ENCODE peak calls at places on chromosome 20, in six cellular contexts. A is testis, X is substantia nigra, V is left ventricle myocardium inferior, S is endothelial cell, H is KG1. F is an unnamed sample.

GRCh38 chr20:58130574-58130973 is 97.9 kb downstream of the ANKRD60 start:
- DNase-seq in H (no peak), V (no peak), S (no peak), A (no peak), X (no peak), F (no peak)

GRCh38 chr20:64108731-64109389 is 1.5 kb upstream of the NPBWR2 start:
- DNase-seq in V (peak), X (no peak), H (no peak), A (no peak), S (no peak), F (no peak)

GRCh38 chr20:32678948-32679347 is 5.2 kb upstream of the C20orf203 start:
- DNase-seq in X (peak), V (peak), A (no peak), S (no peak), H (no peak), F (no peak)

GRCh38 chr20:37346526-37347346 is 796 bp downstream of the SRC start:
- DNase-seq in S (no peak), X (no peak), A (no peak), V (no peak), H (no peak), F (no peak)

GRCh38 chr20:5786930-5787826 is 37.0 kb downstream of the SHLD1 start:
- DNase-seq in S (no peak), A (peak), V (no peak), X (no peak), H (no peak), F (no peak)

GRCh38 chr20:45090481-45090880 is 10.4 kb downstream of the KCNS1 start:
- DNase-seq in H (no peak), V (no peak), X (no peak), S (no peak), A (no peak), F (no peak)

GRCh38 chr20:20604357-20604756 is 108.1 kb downstream of the RALGAPA2 start:
- DNase-seq in X (no peak), V (no peak), A (no peak), H (no peak), S (no peak), F (no peak)

GRCh38 chr20:49701313-49701731 is 12.4 kb downstream of the B4GALT5 start:
- DNase-seq in X (no peak), H (no peak), S (no peak), V (no peak), A (peak), F (peak)

GRCh38 chr20:60820918-60821317 is 431.1 kb upstream of the CDH4 start:
- DNase-seq in X (no peak), H (no peak), A (no peak), S (no peak), V (no peak), F (no peak)

GRCh38 chr20:45972500-45973183 is 639 bp upstream of the ZNF335 start:
- DNase-seq in A (no peak), V (no peak), X (no peak), H (no peak), S (no peak), F (no peak)

GRCh38 chr20:38842017-38842416 is 36.5 kb downstream of the PPP1R16B start:
- DNase-seq in S (no peak), H (no peak), A (no peak), X (no peak), V (no peak), F (no peak)

GRCh38 chr20:51335329-51335841 is 207.1 kb downstream of the NFATC2 start:
- DNase-seq in H (no peak), A (no peak), S (no peak), V (no peak), X (no peak), F (no peak)

GRCh38 chr20:44703956-44704488 is 11.1 kb upstream of the CCN5 start:
- DNase-seq in A (no peak), X (no peak), H (no peak), V (no peak), S (no peak), F (no peak)

GRCh38 chr20:20076297-20077065 is 24.1 kb downstream of the CFAP61 start:
- DNase-seq in H (no peak), X (peak), V (no peak), S (no peak), A (no peak), F (no peak)

GRCh38 chr20:53937330-53937729 is 133.1 kb downstream of the BCAS1 start:
- DNase-seq in S (no peak), A (no peak), H (no peak), V (no peak), X (no peak), F (no peak)

GRCh38 chr20:56433221-56433879 is 21.3 kb downstream of the CASS4 start:
- DNase-seq in V (no peak), X (no peak), S (no peak), H (no peak), A (no peak), F (no peak)

GRCh38 chr20:3681931-3682820 is at the start of gene ADAM33:
- DNase-seq in X (no peak), V (peak), H (no peak), A (peak), S (peak), F (no peak)

GRCh38 chr20:8187740-8188139 is 55.7 kb downstream of the PLCB1 start:
- DNase-seq in A (no peak), H (no peak), V (no peak), S (no peak), X (no peak), F (no peak)

GRCh38 chr20:62606551-62607201 is 35.6 kb upstream of the SLCO4A1 start:
- DNase-seq in A (peak), H (no peak), S (no peak), X (no peak), V (peak), F (peak)

GRCh38 chr20:35055445-35056276 is 36.9 kb downstream of the TRPC4AP start:
- DNase-seq in X (no peak), A (no peak), S (no peak), H (no peak), V (no peak), F (no peak)

GRCh38 chr20:52105045-52105572 is 86.5 kb downstream of the ZFP64 start:
- DNase-seq in H (no peak), A (peak), V (no peak), X (no peak), S (peak), F (no peak)

GRCh38 chr20:17421493-17421892 is 109.7 kb downstream of the BFSP1 start:
- DNase-seq in V (no peak), S (no peak), A (no peak), X (no peak), H (no peak), F (no peak)

GRCh38 chr20:1803216-1804128 is 91.7 kb upstream of the SIRPA start:
- DNase-seq in X (peak), H (peak), A (peak), S (peak), V (peak), F (peak)

GRCh38 chr20:63847374-63848002 is 13.8 kb upstream of the ABHD16B start:
- DNase-seq in V (no peak), S (peak), A (no peak), X (no peak), H (no peak), F (peak)

GRCh38 chr20:2165871-2166270 is 64.2 kb downstream of the STK35 start:
- DNase-seq in S (no peak), X (no peak), H (no peak), A (no peak), V (no peak), F (no peak)

GRCh38 chr20:41340327-41341055 is at the start of gene LPIN3:
- DNase-seq in X (peak), A (peak), S (peak), H (no peak), V (peak), F (no peak)

GRCh38 chr20:50815162-50815989 is 20.5 kb downstream of the BCAS4 start:
- DNase-seq in S (no peak), A (no peak), V (no peak), H (no peak), X (no peak), F (no peak)

GRCh38 chr20:6040540-6040939 is 13.3 kb downstream of the LRRN4 start:
- DNase-seq in X (no peak), V (no peak), H (no peak), S (no peak), A (no peak), F (no peak)

GRCh38 chr20:32325706-32326506 is 32.2 kb upstream of the ASXL1 start:
- DNase-seq in H (no peak), S (no peak), V (no peak), A (no peak), X (no peak), F (no peak)

GRCh38 chr20:62977613-62978558 is 25.4 kb downstream of the SLC17A9 start:
- DNase-seq in H (no peak), V (no peak), S (no peak), X (no peak), A (no peak), F (no peak)

GRCh38 chr20:2593756-2594155 is 57.4 kb downstream of the TMC2 start:
- DNase-seq in X (no peak), V (no peak), S (no peak), A (no peak), H (no peak), F (no peak)

GRCh38 chr20:49916146-49917002 is 1.0 kb upstream of the SPATA2 start:
- DNase-seq in X (no peak), S (no peak), H (no peak), V (no peak), A (no peak), F (no peak)

GRCh38 chr20:62838511-62838910 is 21.7 kb downstream of the COL9A3 start:
- DNase-seq in H (no peak), X (no peak), S (no peak), V (no peak), A (no peak), F (peak)

GRCh38 chr20:49422176-49422575 is 60.3 kb downstream of the KCNB1 start:
- DNase-seq in X (no peak), V (no peak), H (no peak), S (no peak), A (no peak), F (no peak)

GRCh38 chr20:34753706-34754461 is 49.7 kb downstream of the TP53INP2 start:
- DNase-seq in H (no peak), S (no peak), X (no peak), V (no peak), A (no peak), F (no peak)

GRCh38 chr20:13863244-13863643 is 78.4 kb downstream of the NDUFAF5 start:
- DNase-seq in H (no peak), S (no peak), V (no peak), X (no peak), A (no peak), F (no peak)

GRCh38 chr20:35263609-35264223 is 14.2 kb downstream of the MMP24OS start:
- DNase-seq in V (peak), H (no peak), X (no peak), A (no peak), S (no peak), F (no peak)

GRCh38 chr20:61628901-61629300 is 376.8 kb downstream of the CDH4 start:
- DNase-seq in X (peak), A (peak), H (no peak), S (no peak), V (no peak), F (no peak)

F was measured in HL-60.